ENCODE peak calls at places on chromosomes 7 and 10, in ten cellular contexts. O is WTC11; Z is iPS-NIHi11; E is SW480; H is HT1080; R is CD8-positive, alpha-beta T cell; A is HCEC 1CT; G is stimulated activated CD8-positive, alpha-beta memory T cell treated with anti-CD3 and anti-CD28 coated beads, Interleukin-15, amount 100 ng/mL, for 1 hour; K is activated gamma-delta T cell treated with Interleukin-2 at 50 U/mL for 16 hours; T is HuH-7.5. D is an unnamed sample.

GRCh38 chr7:149883452-149883861 is 9.7 kb downstream of the ATP6V0E2 start:
- DNase-seq in O (peak; percentile 78), Z (peak; percentile 73), E (peak; percentile 62), H (peak; percentile 58), R (peak; percentile 68), A (peak; percentile 38), G (no peak), K (peak; percentile 34), T (peak; percentile 55), D (peak; percentile 44)

GRCh38 chr7:36916619-36917018 is 192.3 kb upstream of the AOAH start:
- DNase-seq in O (no peak), Z (no peak), E (no peak), H (no peak), R (no peak), A (no peak), G (no peak), K (no peak), T (no peak), D (no peak)

GRCh38 chr10:48776005-48776522 is 91.4 kb downstream of the WDFY4 start:
- DNase-seq in O (no peak), Z (no peak), E (no peak), H (no peak), R (no peak), A (no peak), G (no peak), K (no peak), T (no peak), D (no peak)

GRCh38 chr10:79184141-79184625 is 115.4 kb downstream of the ZMIZ1 start:
- DNase-seq in O (no peak), Z (no peak), E (peak; percentile 75), H (peak; percentile 89), R (no peak), A (peak; percentile 80), G (no peak), K (no peak), T (no peak), D (peak; percentile 88)

GRCh38 chr10:52729259-52730104 is 43.1 kb downstream of the MBL2 start:
- DNase-seq in O (no peak), Z (peak; percentile 32), E (peak; percentile 27), H (peak; percentile 23), R (no peak), A (peak; percentile 37), G (no peak), K (no peak), T (no peak), D (peak; percentile 23)

GRCh38 chr10:101292194-101293006 is 61.6 kb upstream of the BTRC start:
- DNase-seq in O (peak; percentile 27), Z (peak; percentile 47), E (no peak), H (no peak), R (no peak), A (no peak), G (no peak), K (no peak), T (peak; percentile 49), D (peak; percentile 13)

GRCh38 chr7:48094861-48095293 is 5.8 kb downstream of the UPP1 start:
- DNase-seq in O (no peak), Z (no peak), E (no peak), H (no peak), R (no peak), A (peak; percentile 73), G (no peak), K (no peak), T (no peak), D (peak; percentile 85)

GRCh38 chr7:81244213-81244612 is 325.4 kb upstream of the SEMA3C start:
- DNase-seq in O (no peak), Z (no peak), E (no peak), H (peak; percentile 18), R (no peak), A (peak; percentile 25), G (no peak), K (no peak), T (no peak), D (peak; percentile 4)

GRCh38 chr7:4683043-4683883 is 1.2 kb downstream of the FOXK1 start:
- DNase-seq in O (no peak), Z (no peak), E (no peak), H (no peak), R (peak; percentile 51), A (no peak), G (no peak), K (peak; percentile 6), T (no peak), D (no peak)

GRCh38 chr10:1180836-1181235 is 124.7 kb downstream of the WDR37 start:
- DNase-seq in O (no peak), Z (peak; percentile 60), E (no peak), H (no peak), R (no peak), A (no peak), G (no peak), K (no peak), T (no peak), D (no peak)

GRCh38 chr7:135509589-135509838 is 388 bp downstream of the CNOT4 start:
- DNase-seq in O (no peak), Z (peak; percentile 58), E (no peak), H (peak; percentile 75), R (no peak), A (no peak), G (no peak), K (no peak), T (no peak), D (peak; percentile 71)

GRCh38 chr10:125926247-125926646 is 29.9 kb downstream of the FANK1 start:
- DNase-seq in O (no peak), Z (no peak), E (no peak), H (no peak), R (no peak), A (no peak), G (no peak), K (no peak), T (no peak), D (no peak)

GRCh38 chr10:47081264-47081663 is 170.0 kb downstream of the PTPN20 start:
- DNase-seq in O (no peak), Z (no peak), E (no peak), H (no peak), R (no peak), A (no peak), G (no peak), K (no peak), T (no peak), D (no peak)

GRCh38 chr7:44103941-44104879 is at the start of gene AEBP1:
- DNase-seq in O (peak; percentile 50), Z (peak; percentile 88), E (no peak), H (no peak), R (peak; percentile 63), A (peak; percentile 22), G (no peak), K (no peak), T (no peak), D (peak; percentile 59)

GRCh38 chr10:132265878-132266496 is 41.8 kb downstream of the STK32C start:
- DNase-seq in O (no peak), Z (no peak), E (no peak), H (no peak), R (no peak), A (no peak), G (no peak), K (no peak), T (no peak), D (no peak)

GRCh38 chr10:71216751-71217265 is 4.4 kb downstream of the UNC5B start:
- DNase-seq in O (no peak), Z (no peak), E (no peak), H (no peak), R (no peak), A (no peak), G (no peak), K (no peak), T (no peak), D (no peak)